ENCODE peak calls at places on chromosomes 4 and X, in seven cellular contexts. One of them, this sample, is unnamed.

GRCh38 chr4:5824635-5825034 is 68.3 kb downstream of the CRMP1 start:
- DNase-seq in cardiac septum: no peak
- DNase-seq in EH: peak
- DNase-seq in dorsolateral prefrontal cortex: no peak
- DNase-seq in nucleus accumbens: no peak
- DNase-seq in NCI-H82: peak
- DNase-seq in tibial artery: no peak
- DNase-seq in this sample: no peak

GRCh38 chr4:73341454-73341853 is 62.6 kb upstream of the ALB start:
- DNase-seq in dorsolateral prefrontal cortex: no peak
- DNase-seq in tibial artery: no peak
- DNase-seq in cardiac septum: no peak
- DNase-seq in EH: peak
- DNase-seq in NCI-H82: peak
- DNase-seq in nucleus accumbens: no peak
- DNase-seq in this sample: no peak

GRCh38 chr4:174579421-174579820 is 57.1 kb upstream of the HPGD start:
- DNase-seq in dorsolateral prefrontal cortex: no peak
- DNase-seq in nucleus accumbens: no peak
- DNase-seq in cardiac septum: no peak
- DNase-seq in NCI-H82: no peak
- DNase-seq in EH: no peak
- DNase-seq in tibial artery: no peak
- DNase-seq in this sample: no peak

GRCh38 chrX:84729809-84730208 is 227.6 kb upstream of the HDX start:
- DNase-seq in EH: peak
- DNase-seq in dorsolateral prefrontal cortex: no peak
- DNase-seq in nucleus accumbens: no peak
- DNase-seq in tibial artery: peak
- DNase-seq in cardiac septum: no peak
- DNase-seq in NCI-H82: peak
- DNase-seq in this sample: peak

GRCh38 chrX:134898450-134898849 is 92.3 kb upstream of the SMIM10 start:
- DNase-seq in nucleus accumbens: no peak
- DNase-seq in NCI-H82: no peak
- DNase-seq in EH: peak
- DNase-seq in cardiac septum: no peak
- DNase-seq in dorsolateral prefrontal cortex: no peak
- DNase-seq in tibial artery: no peak
- DNase-seq in this sample: no peak

GRCh38 chr4:124181045-124181444 is 531.5 kb downstream of the ANKRD50 start:
- DNase-seq in EH: no peak
- DNase-seq in tibial artery: no peak
- DNase-seq in NCI-H82: no peak
- DNase-seq in dorsolateral prefrontal cortex: no peak
- DNase-seq in cardiac septum: no peak
- DNase-seq in nucleus accumbens: no peak
- DNase-seq in this sample: no peak

GRCh38 chr4:15956179-15956850 is 6.7 kb downstream of the FGFBP2 start:
- DNase-seq in nucleus accumbens: no peak
- DNase-seq in tibial artery: peak
- DNase-seq in EH: peak
- DNase-seq in NCI-H82: peak
- DNase-seq in cardiac septum: peak
- DNase-seq in dorsolateral prefrontal cortex: peak
- DNase-seq in this sample: peak

GRCh38 chrX:13001097-13001496 is 26.2 kb downstream of the TMSB4X start:
- DNase-seq in dorsolateral prefrontal cortex: no peak
- DNase-seq in EH: no peak
- DNase-seq in tibial artery: no peak
- DNase-seq in cardiac septum: no peak
- DNase-seq in nucleus accumbens: no peak
- DNase-seq in NCI-H82: no peak
- DNase-seq in this sample: no peak

GRCh38 chr4:174592985-174593335 is 70.7 kb upstream of the HPGD start:
- DNase-seq in nucleus accumbens: no peak
- DNase-seq in NCI-H82: peak
- DNase-seq in EH: peak
- DNase-seq in tibial artery: no peak
- DNase-seq in cardiac septum: no peak
- DNase-seq in dorsolateral prefrontal cortex: no peak
- DNase-seq in this sample: no peak

GRCh38 chr4:81214144-81214517 is 891 bp downstream of the PRKG2 start:
- DNase-seq in nucleus accumbens: no peak
- DNase-seq in NCI-H82: no peak
- DNase-seq in tibial artery: no peak
- DNase-seq in cardiac septum: no peak
- DNase-seq in EH: no peak
- DNase-seq in dorsolateral prefrontal cortex: no peak
- DNase-seq in this sample: no peak

GRCh38 chr4:3436798-3437581 is 4.8 kb upstream of the HGFAC start:
- DNase-seq in tibial artery: no peak
- DNase-seq in EH: peak
- DNase-seq in cardiac septum: no peak
- DNase-seq in dorsolateral prefrontal cortex: no peak
- DNase-seq in nucleus accumbens: no peak
- DNase-seq in NCI-H82: no peak
- DNase-seq in this sample: no peak

GRCh38 chr4:147430111-147430510 is 50.8 kb upstream of the EDNRA start:
- DNase-seq in NCI-H82: no peak
- DNase-seq in nucleus accumbens: no peak
- DNase-seq in tibial artery: no peak
- DNase-seq in EH: peak
- DNase-seq in dorsolateral prefrontal cortex: no peak
- DNase-seq in cardiac septum: no peak
- DNase-seq in this sample: no peak

GRCh38 chr4:31530555-31530954 is 810.4 kb downstream of the PCDH7 start:
- DNase-seq in dorsolateral prefrontal cortex: no peak
- DNase-seq in NCI-H82: no peak
- DNase-seq in tibial artery: no peak
- DNase-seq in EH: no peak
- DNase-seq in cardiac septum: no peak
- DNase-seq in nucleus accumbens: no peak
- DNase-seq in this sample: no peak

GRCh38 chr4:3112979-3113469 is 38.5 kb downstream of the HTT start:
- DNase-seq in dorsolateral prefrontal cortex: no peak
- DNase-seq in tibial artery: no peak
- DNase-seq in nucleus accumbens: no peak
- DNase-seq in NCI-H82: no peak
- DNase-seq in cardiac septum: no peak
- DNase-seq in EH: peak
- DNase-seq in this sample: no peak

GRCh38 chrX:96314974-96315373 is 369.7 kb upstream of the DIAPH2 start:
- DNase-seq in EH: peak
- DNase-seq in tibial artery: no peak
- DNase-seq in NCI-H82: no peak
- DNase-seq in nucleus accumbens: peak
- DNase-seq in cardiac septum: no peak
- DNase-seq in dorsolateral prefrontal cortex: no peak
- DNase-seq in this sample: no peak

GRCh38 chrX:11386001-11386523 is 92.8 kb downstream of the AMELX start:
- DNase-seq in nucleus accumbens: no peak
- DNase-seq in EH: peak
- DNase-seq in dorsolateral prefrontal cortex: no peak
- DNase-seq in NCI-H82: no peak
- DNase-seq in tibial artery: peak
- DNase-seq in cardiac septum: no peak
- DNase-seq in this sample: no peak

GRCh38 chr4:149029056-149029651 is 586.9 kb upstream of the NR3C2 start:
- DNase-seq in nucleus accumbens: no peak
- DNase-seq in dorsolateral prefrontal cortex: no peak
- DNase-seq in tibial artery: no peak
- DNase-seq in EH: no peak
- DNase-seq in NCI-H82: no peak
- DNase-seq in cardiac septum: no peak
- DNase-seq in this sample: no peak

This sample was measured in GM06990.